ENCODE peak calls at places on chromosomes 5 and 9, in four cellular contexts. C, E, F and V are unnamed samples.

GRCh38 chr5:63323926-63324325 is 638.3 kb downstream of the HTR1A start:
- DNase-seq in C (no peak), E (no peak), F (no peak), V (no peak)

GRCh38 chr9:4508246-4508906 is 18.1 kb downstream of the SLC1A1 start:
- DNase-seq in C (no peak), E (no peak), F (no peak), V (no peak)

GRCh38 chr9:21434202-21435014 is 5.8 kb upstream of the IFNA1 start:
- DNase-seq in C (no peak), E (peak; percentile 32), F (no peak), V (peak; percentile 16)

GRCh38 chr5:73912755-73913365 is 286.9 kb downstream of the ARHGEF28 start:
- DNase-seq in C (no peak), E (no peak), F (no peak), V (no peak)

GRCh38 chr5:74034738-74035137 is 408.7 kb downstream of the ARHGEF28 start:
- DNase-seq in C (no peak), E (no peak), F (no peak), V (no peak)

GRCh38 chr9:128494108-128494742 is 10.3 kb upstream of the GLE1 start:
- DNase-seq in C (no peak), E (no peak), F (no peak), V (no peak)

GRCh38 chr9:27763831-27764230 is 190.6 kb upstream of the C9orf72 start:
- DNase-seq in C (no peak), E (no peak), F (no peak), V (no peak)

GRCh38 chr5:137492321-137492720 is 6.8 kb downstream of the SPOCK1 start:
- DNase-seq in C (no peak), E (no peak), F (no peak), V (no peak)

GRCh38 chr5:159211712-159212111 is 2.4 kb upstream of the RNF145 start:
- DNase-seq in C (no peak), E (no peak), F (no peak), V (no peak)

GRCh38 chr5:177508217-177508611 is 1.4 kb downstream of the DOK3 start:
- DNase-seq in C (no peak), E (no peak), F (no peak), V (no peak)

GRCh38 chr5:177508837-177509236 is 789 bp downstream of the DOK3 start:
- DNase-seq in C (no peak), E (no peak), F (no peak), V (no peak)

GRCh38 chr5:177507165-177507564 is 2.5 kb downstream of the DOK3 start:
- DNase-seq in C (no peak), E (no peak), F (no peak), V (no peak)

GRCh38 chr5:177509361-177509951 is at the start of gene DOK3:
- DNase-seq in C (no peak), E (no peak), F (no peak), V (peak; percentile 34)

GRCh38 chr5:177507596-177508216 is 1.9 kb downstream of the DOK3 start:
- DNase-seq in C (no peak), E (no peak), F (no peak), V (no peak)
- TF ChIP-seq CTCF in C (no peak), E (no peak), F (no peak), V (no peak)

DNA sequence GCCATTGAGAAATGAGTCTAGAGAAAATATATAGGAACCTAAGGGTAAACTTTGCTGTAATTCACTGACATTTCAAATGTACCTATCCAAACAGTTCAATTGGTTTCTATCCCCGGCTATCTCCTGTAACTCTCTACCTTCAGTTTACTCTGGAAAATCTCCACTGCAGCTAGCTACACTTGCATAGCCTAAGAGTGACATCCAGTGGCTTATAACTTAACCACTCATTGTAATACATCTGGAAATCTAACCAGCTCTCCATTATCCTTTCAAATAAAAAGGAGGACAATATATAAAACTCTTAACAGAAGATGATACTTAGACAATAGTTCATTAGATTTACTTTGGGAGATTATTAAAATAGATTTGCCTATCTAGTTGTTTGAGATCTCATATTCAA is 35.3 kb upstream of the SPDL1 start:
- DNase-seq in C (no peak), E (no peak), F (no peak), V (no peak)
- TF ChIP-seq CTCF in C (peak; percentile 34), E (no peak), F (peak; percentile 59), V (peak; percentile 54)

GRCh38 chr5:112491257-112491656 is 72.2 kb upstream of the EPB41L4A start:
- DNase-seq in C (no peak), E (no peak), F (no peak), V (no peak)

GRCh38 chr5:112492291-112492690 is 73.2 kb upstream of the EPB41L4A start:
- DNase-seq in C (no peak), E (peak; percentile 69), F (no peak), V (peak; percentile 27)
- TF ChIP-seq CTCF in C (peak; percentile 41), E (peak; percentile 42), F (peak; percentile 61), V (peak; percentile 47)

GRCh38 chr9:116115731-116116353 is 37.7 kb upstream of the PAPPA start:
- DNase-seq in C (no peak), E (no peak), F (no peak), V (no peak)

GRCh38 chr9:116116411-116116810 is 37.2 kb upstream of the PAPPA start:
- DNase-seq in C (no peak), E (no peak), F (no peak), V (no peak)

DNA sequence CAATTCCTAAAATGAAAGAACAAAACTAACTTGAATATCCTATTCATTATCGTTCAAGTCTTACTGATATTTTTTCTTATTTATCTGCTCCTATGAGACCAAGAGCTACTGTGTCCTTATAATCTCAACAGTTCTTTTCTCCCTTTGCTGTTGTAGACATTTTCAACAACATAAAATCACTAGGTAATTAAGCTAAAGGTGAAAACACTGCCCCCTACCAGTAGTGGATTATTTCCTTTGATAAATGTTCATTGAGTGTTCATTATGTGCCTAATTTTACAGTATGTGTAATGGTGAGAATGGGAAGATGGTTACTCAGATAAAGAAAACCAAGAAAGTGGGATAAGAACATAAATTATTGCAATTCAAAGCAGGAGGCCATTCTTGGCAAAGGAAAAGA is 41.4 kb upstream of the PAPPA start:
- DNase-seq in C (no peak), E (no peak), F (no peak), V (no peak)
- TF ChIP-seq CTCF in C (peak; percentile 5), E (no peak), F (peak; percentile 35), V (no peak)